ENCODE peak calls at places on chromosomes 3 and 15, in ten cellular contexts. S is fibroblast of lung, X is hepatocyte, D is psoas muscle, H is AG10803, J is SJSA1, Q is foreskin fibroblast, U is breast epithelium, M is ovary, R is GM23248. G is an unnamed sample.

GRCh38 chr3:12999147-13000140 is 73.8 kb downstream of the IQSEC1 start:
- DNase-seq in J (no peak), M (peak; percentile 56), D (peak; percentile 90), Q (no peak), X (peak; percentile 76), R (no peak), H (no peak), S (peak; percentile 48), U (no peak), G (peak; percentile 97)

GRCh38 chr3:69738291-69738690 is 973 bp upstream of the MITF start:
- DNase-seq in X (no peak), H (no peak), S (peak; percentile 17), U (no peak), M (no peak), D (no peak), R (peak; percentile 35), Q (peak; percentile 64), J (peak; percentile 10), G (no peak)

GRCh38 chr15:68584704-68585573 is 6.1 kb downstream of the CORO2B start:
- DNase-seq in J (no peak), Q (no peak), X (no peak), U (no peak), H (no peak), M (no peak), D (no peak), R (no peak), S (no peak), G (no peak)

GRCh38 chr3:144771401-144771870 is 799.8 kb downstream of the DIPK2A start:
- DNase-seq in J (no peak), S (no peak), X (no peak), H (peak; percentile 76), Q (peak; percentile 81), D (no peak), R (peak; percentile 54), M (no peak), U (no peak), G (no peak)

GRCh38 chr3:160951677-160952487 is 153.3 kb downstream of the B3GALNT1 start:
- DNase-seq in M (no peak), Q (no peak), D (no peak), R (no peak), X (no peak), J (no peak), S (no peak), H (no peak), U (no peak), G (no peak)

GRCh38 chr3:113297281-113297680 is 85.9 kb downstream of the BOC start:
- DNase-seq in Q (no peak), R (no peak), D (no peak), U (no peak), S (no peak), J (no peak), H (no peak), X (no peak), M (no peak), G (no peak)

GRCh38 chr3:136247436-136247835 is 2.7 kb upstream of the PCCB start:
- DNase-seq in S (no peak), X (no peak), M (no peak), J (no peak), U (no peak), R (no peak), Q (no peak), D (no peak), H (no peak), G (no peak)

GRCh38 chr3:180306691-180307090 is 270.0 kb upstream of the PEX5L start:
- DNase-seq in S (peak; percentile 52), J (no peak), X (no peak), U (no peak), Q (peak; percentile 3), R (peak; percentile 36), D (no peak), M (no peak), H (peak; percentile 56), G (no peak)

GRCh38 chr3:131977363-131977762 is 57.5 kb downstream of the CPNE4 start:
- DNase-seq in H (no peak), X (no peak), M (no peak), Q (no peak), D (no peak), U (no peak), R (no peak), S (no peak), J (no peak), G (no peak)

GRCh38 chr3:13021141-13021933 is 51.9 kb downstream of the IQSEC1 start:
- DNase-seq in X (no peak), J (no peak), U (peak; percentile 51), D (peak; percentile 81), R (peak; percentile 8), H (no peak), S (no peak), M (no peak), Q (no peak), G (no peak)

GRCh38 chr3:160472344-160472743 is 22.8 kb upstream of the TRIM59 start:
- DNase-seq in J (no peak), U (no peak), S (peak; percentile 61), D (no peak), X (no peak), Q (no peak), R (no peak), M (no peak), H (no peak), G (no peak)

GRCh38 chr3:46948830-46949671 is 27.5 kb downstream of the CCDC12 start:
- DNase-seq in R (no peak), M (no peak), U (no peak), H (no peak), D (no peak), X (peak; percentile 63), J (no peak), S (no peak), Q (no peak), G (no peak)

GRCh38 chr15:88982304-88982945 is 69.2 kb upstream of the MFGE8 start:
- DNase-seq in U (no peak), Q (peak; percentile 66), S (peak; percentile 83), J (no peak), R (peak; percentile 90), H (peak; percentile 76), D (peak; percentile 81), X (peak; percentile 54), M (peak; percentile 50), G (peak; percentile 43)

GRCh38 chr3:48267782-48268181 is 26.9 kb downstream of the ZNF589 start:
- DNase-seq in J (no peak), S (no peak), D (no peak), U (no peak), Q (no peak), M (no peak), X (peak; percentile 21), R (no peak), H (no peak), G (no peak)

GRCh38 chr3:101902041-101902440 is 52.7 kb downstream of the NFKBIZ start:
- DNase-seq in U (no peak), Q (peak; percentile 96), X (peak; percentile 25), S (peak; percentile 88), H (peak; percentile 88), D (no peak), R (peak; percentile 89), M (no peak), J (peak; percentile 70), G (no peak)

GRCh38 chr3:100254168-100254777 is 6.5 kb upstream of the TBC1D23 start:
- DNase-seq in M (peak; percentile 72), D (no peak), R (peak; percentile 77), U (no peak), X (peak; percentile 85), S (peak; percentile 76), Q (peak; percentile 82), H (peak; percentile 71), J (peak; percentile 50), G (peak; percentile 37)

GRCh38 chr15:58066042-58066867 is 744 bp upstream of the ALDH1A2 start:
- DNase-seq in R (peak; percentile 62), H (peak; percentile 29), Q (peak; percentile 81), J (peak; percentile 27), D (peak; percentile 82), M (peak; percentile 72), U (peak; percentile 55), X (peak; percentile 87), S (peak; percentile 20), G (peak; percentile 87)

GRCh38 chr3:172140499-172141391 is 101.4 kb downstream of the FNDC3B start:
- DNase-seq in D (no peak), M (no peak), H (peak; percentile 93), Q (peak; percentile 87), X (peak; percentile 90), R (peak; percentile 90), U (no peak), J (peak; percentile 85), S (peak; percentile 98), G (no peak)

DNA sequence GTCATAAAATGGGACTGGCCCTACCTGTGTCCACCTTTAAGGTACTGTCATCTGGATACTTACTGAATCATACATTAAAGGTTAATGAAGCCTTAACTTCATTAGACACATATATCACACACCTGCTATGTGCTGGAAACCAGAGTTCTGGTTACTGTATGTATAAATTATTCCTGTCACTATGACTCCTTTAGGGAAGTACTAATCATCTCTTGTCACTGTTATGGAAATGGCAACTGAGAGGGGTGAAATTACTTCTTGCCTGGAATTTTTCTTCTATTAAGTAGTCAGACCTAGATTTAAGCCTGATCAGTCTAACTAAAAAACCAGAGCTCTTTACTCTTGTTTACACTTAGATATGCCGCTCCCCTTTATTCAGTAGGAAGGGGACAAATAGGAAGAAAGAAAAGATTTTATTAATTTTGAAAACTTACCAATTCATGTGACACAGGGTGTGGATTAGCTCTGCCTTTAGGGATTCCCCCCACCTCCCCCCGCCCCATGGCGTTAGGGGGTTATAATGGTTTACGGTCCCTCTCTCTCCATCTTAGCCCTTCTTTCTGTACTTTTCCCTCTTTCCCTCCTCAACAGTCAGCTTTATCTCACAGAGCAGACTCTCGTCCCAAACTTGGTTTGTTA is 152.6 kb downstream of the KLHL25 start:
- DNase-seq in J (no peak), X (no peak), R (peak; percentile 13), U (no peak), Q (no peak), D (peak; percentile 61), M (peak; percentile 49), H (no peak), S (no peak), G (peak; percentile 86)
- H3K4me3 ChIP-seq in J (no peak overlapping the region), X (no peak overlapping the region), R (peak overlapping the region; percentile 60), U (no peak overlapping the region), Q (no peak overlapping the region), D (peak overlapping the region; percentile 47), M (peak overlapping the region; percentile 4), H (peak overlapping the region; percentile 25), S (peak overlapping the region; percentile 32), G (no peak overlapping the region)

GRCh38 chr3:56613016-56613415 is 56.0 kb downstream of the CCDC66 start:
- DNase-seq in H (no peak), M (no peak), J (no peak), U (no peak), D (no peak), X (no peak), R (no peak), Q (no peak), S (no peak), G (no peak)
- H3K4me3 ChIP-seq in H (no peak overlapping the region), M (no peak overlapping the region), J (no peak overlapping the region), U (no peak overlapping the region), D (no peak overlapping the region), X (no peak overlapping the region), R (no peak overlapping the region), Q (no peak overlapping the region), S (no peak overlapping the region), G (no peak overlapping the region)

GRCh38 chr15:31235298-31236183 is 91.1 kb upstream of the KLF13 start:
- DNase-seq in U (no peak), D (no peak), Q (peak; percentile 25), H (peak; percentile 17), J (no peak), M (peak; percentile 81), R (peak; percentile 28), S (peak; percentile 49), X (peak; percentile 72), G (no peak)
- H3K4me3 ChIP-seq in U (no peak overlapping the region), D (no peak overlapping the region), Q (no peak overlapping the region), H (no peak overlapping the region), J (no peak overlapping the region), M (no peak overlapping the region), R (no peak overlapping the region), S (no peak overlapping the region), X (no peak overlapping the region), G (no peak overlapping the region)

GRCh38 chr15:40942865-40943264 is 10.4 kb upstream of the CHAC1 start:
- DNase-seq in U (no peak), Q (no peak), R (no peak), S (no peak), J (no peak), X (no peak), D (peak; percentile 52), M (no peak), H (no peak), G (no peak)
- H3K4me3 ChIP-seq in U (no peak overlapping the region), Q (no peak overlapping the region), R (peak overlapping the region; percentile 72), S (peak overlapping the region; percentile 46), J (no peak overlapping the region), X (no peak overlapping the region), D (peak overlapping the region; percentile 71), M (no peak overlapping the region), H (peak overlapping the region; percentile 64), G (no peak overlapping the region)

G was measured in lower leg skin.